ENCODE peak calls at places on chromosomes 2 and 18, in five cellular contexts. H, C, L, P and F are unnamed samples.

GRCh38 chr2:127614246-127614645 is 31.7 kb upstream of the GPR17 start:
- DNase-seq in H (no peak), C (no peak), L (no peak), P (no peak), F (no peak)

GRCh38 chr18:3985664-3986063 is 469.4 kb downstream of the DLGAP1 start:
- DNase-seq in H (no peak), C (peak; percentile 59), L (no peak), P (no peak), F (no peak)

GRCh38 chr2:29777164-29777563 is 144.2 kb downstream of the ALK start:
- DNase-seq in H (no peak), C (no peak), L (no peak), P (no peak), F (no peak)

GRCh38 chr2:48356701-48357322 is 173.1 kb upstream of the STON1 start:
- DNase-seq in H (no peak), C (peak; percentile 8), L (no peak), P (no peak), F (no peak)

GRCh38 chr18:70491734-70492348 is 203.0 kb downstream of the SOCS6 start:
- DNase-seq in H (peak; percentile 71), C (no peak), L (peak; percentile 36), P (peak; percentile 51), F (peak; percentile 56)

GRCh38 chr2:216984937-216985336 is 125.1 kb upstream of the TNP1 start:
- DNase-seq in H (no peak), C (no peak), L (no peak), P (no peak), F (no peak)

GRCh38 chr2:222915092-222915957 is 54.5 kb downstream of the ACSL3 start:
- DNase-seq in H (no peak), C (no peak), L (no peak), P (no peak), F (no peak)

GRCh38 chr2:128477026-128477820 is 158.6 kb upstream of the HS6ST1 start:
- DNase-seq in H (no peak), C (no peak), L (no peak), P (no peak), F (no peak)

GRCh38 chr18:75691483-75691882 is 264.0 kb upstream of the SMIM21 start:
- DNase-seq in H (peak; percentile 20), C (no peak), L (no peak), P (no peak), F (no peak)

GRCh38 chr18:58046087-58046793 is 2.2 kb downstream of the NEDD4L start:
- DNase-seq in H (no peak), C (no peak), L (no peak), P (no peak), F (no peak)

GRCh38 chr18:9097349-9097748 is 5.2 kb upstream of the NDUFV2 start:
- DNase-seq in H (no peak), C (no peak), L (no peak), P (no peak), F (no peak)

GRCh38 chr2:234378440-234378839 is 118.4 kb downstream of the ARL4C start:
- DNase-seq in H (no peak), C (no peak), L (no peak), P (no peak), F (no peak)

GRCh38 chr2:219362524-219363164 is 25.1 kb downstream of the DNPEP start:
- DNase-seq in H (no peak), C (peak; percentile 94), L (no peak), P (peak; percentile 60), F (no peak)

GRCh38 chr2:223585691-223586090 is 16.5 kb downstream of the SCG2 start:
- DNase-seq in H (no peak), C (no peak), L (no peak), P (no peak), F (no peak)

GRCh38 chr2:86562891-86563649 is at the start of gene CHMP3:
- DNase-seq in H (peak; percentile 92), C (peak; percentile 94), L (peak; percentile 93), P (peak; percentile 97), F (peak; percentile 90)

GRCh38 chr2:10487144-10488104 is 39.3 kb upstream of the ODC1 start:
- DNase-seq in H (no peak), C (no peak), L (no peak), P (no peak), F (no peak)

GRCh38 chr2:191598296-191598695 is 79.6 kb upstream of the NABP1 start:
- DNase-seq in H (no peak), C (no peak), L (no peak), P (no peak), F (no peak)

GRCh38 chr2:20384949-20385348 is 34.3 kb upstream of the PUM2 start:
- DNase-seq in H (no peak), C (no peak), L (no peak), P (no peak), F (no peak)

GRCh38 chr18:35580748-35581534 is 599 bp upstream of the GALNT1 start:
- DNase-seq in H (peak; percentile 62), C (peak; percentile 7), L (peak; percentile 21), P (peak; percentile 42), F (no peak)

GRCh38 chr2:203685081-203685621 is 21.3 kb upstream of the CD28 start:
- DNase-seq in H (no peak), C (peak; percentile 66), L (no peak), P (no peak), F (no peak)

GRCh38 chr18:43034683-43035500 is 80.6 kb downstream of the RIT2 start:
- DNase-seq in H (peak; percentile 23), C (no peak), L (no peak), P (no peak), F (no peak)

GRCh38 chr2:46568212-46569009 is 89.0 kb downstream of the TMEM247 start:
- DNase-seq in H (no peak), C (no peak), L (no peak), P (no peak), F (no peak)

GRCh38 chr2:85112906-85113625 is 20.1 kb upstream of the TCF7L1 start:
- DNase-seq in H (no peak), C (no peak), L (no peak), P (no peak), F (no peak)

GRCh38 chr2:165803123-165803760 is 9.2 kb upstream of the GALNT3 start:
- DNase-seq in H (no peak), C (peak; percentile 21), L (no peak), P (no peak), F (no peak)

GRCh38 chr2:159786938-159787337 is 11.1 kb downstream of the CD302 start:
- DNase-seq in H (no peak), C (no peak), L (no peak), P (no peak), F (no peak)

GRCh38 chr2:98710709-98711108 is 20.2 kb downstream of the MGAT4A start:
- DNase-seq in H (no peak), C (no peak), L (no peak), P (no peak), F (no peak)

GRCh38 chr2:201118957-201119848 is 3.2 kb downstream of the CFLAR start:
- DNase-seq in H (no peak), C (peak; percentile 8), L (no peak), P (no peak), F (no peak)

GRCh38 chr2:202169131-202169530 is 69.3 kb downstream of the SUMO1 start:
- DNase-seq in H (no peak), C (no peak), L (no peak), P (no peak), F (no peak)

GRCh38 chr2:178506101-178506500 is 25.8 kb downstream of the PLEKHA3 start:
- DNase-seq in H (no peak), C (no peak), L (no peak), P (no peak), F (no peak)

GRCh38 chr2:28055325-28055970 is 164.9 kb downstream of the BABAM2 start:
- DNase-seq in H (no peak), C (no peak), L (no peak), P (no peak), F (no peak)

GRCh38 chr2:98909381-98910211 is 26.4 kb downstream of the CRACDL start:
- DNase-seq in H (peak; percentile 77), C (peak; percentile 52), L (no peak), P (peak; percentile 88), F (no peak)

DNA sequence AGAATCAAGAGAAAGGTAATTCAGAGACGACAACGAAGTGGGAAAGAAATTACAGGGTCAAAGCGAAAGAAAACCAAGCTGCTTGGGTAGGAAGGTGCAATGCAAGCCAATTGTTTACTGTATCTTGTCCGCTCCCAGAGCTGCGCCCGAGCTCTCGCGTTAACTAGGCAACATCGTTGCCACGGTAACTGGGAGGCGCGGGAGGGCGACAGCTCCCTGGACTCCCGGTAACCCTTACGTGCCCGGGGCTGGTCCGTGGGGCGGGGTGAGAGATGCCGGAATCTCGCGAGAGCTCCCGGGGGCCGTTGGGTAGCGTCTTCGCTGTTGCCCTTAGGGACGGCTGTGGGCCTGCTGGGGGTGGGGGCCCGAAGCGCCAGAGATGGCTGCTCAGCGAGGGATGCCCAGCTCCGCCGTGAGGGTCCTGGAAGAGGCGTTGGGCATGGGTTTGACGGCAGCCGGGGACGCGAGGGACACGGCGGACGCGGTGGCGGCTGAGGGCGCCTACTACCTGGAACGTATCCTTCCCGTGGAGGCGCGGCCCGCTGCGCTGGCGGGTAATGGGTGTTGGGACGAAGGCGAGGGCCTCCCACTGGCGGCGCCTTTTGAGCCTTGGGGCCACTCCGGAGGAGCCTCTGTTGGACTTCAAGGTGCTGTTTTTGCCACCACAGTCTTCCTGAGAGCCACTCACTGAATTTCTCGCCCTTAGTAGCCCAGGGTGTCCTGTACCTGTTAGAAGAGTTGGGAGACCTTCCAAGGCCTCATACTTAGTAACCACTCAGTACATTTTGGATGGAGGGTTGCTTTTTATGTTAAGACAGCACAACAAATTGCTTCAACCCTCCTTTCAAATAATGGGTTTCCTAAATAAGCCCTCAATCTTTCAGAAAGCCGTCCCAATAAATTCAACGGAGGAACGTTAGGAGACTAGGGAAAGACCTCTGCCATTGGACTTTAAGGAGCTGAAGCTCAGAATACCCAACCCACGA is at the start of gene SPAG16:
- DNase-seq in H (peak; percentile 99), C (peak; percentile 96), L (peak; percentile 94), P (peak; percentile 95), F (peak; percentile 80)
- TF ChIP-seq CTCF in H (no peak), C (no peak), L (no peak), P (no peak), F (no peak)

GRCh38 chr2:230322561-230323384 is 4.2 kb upstream of the SP140L start:
- DNase-seq in H (no peak), C (no peak), L (no peak), P (no peak), F (no peak)
- TF ChIP-seq CTCF in H (peak; percentile 20), C (peak; percentile 28), L (no peak), P (no peak), F (no peak)

DNA sequence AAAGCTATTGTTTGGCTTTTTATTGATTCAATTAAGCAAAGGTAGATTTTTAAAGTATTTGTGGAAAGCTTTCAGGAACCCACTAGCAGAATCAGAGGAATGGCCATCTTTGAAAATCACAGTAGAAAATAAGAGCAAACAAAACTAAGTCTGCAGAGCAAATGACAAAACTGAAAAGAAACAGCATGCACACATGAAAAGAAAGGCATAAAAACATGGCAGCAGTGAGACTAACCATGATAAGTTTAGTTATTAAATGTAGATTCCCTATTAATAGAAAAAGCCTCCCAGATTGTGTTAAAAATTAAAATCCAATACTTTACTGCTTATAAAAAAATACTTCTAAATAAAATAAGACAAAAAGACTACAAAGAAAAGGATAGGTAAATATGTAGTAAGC is 9.1 kb upstream of the TLK1 start:
- DNase-seq in H (no peak), C (no peak), L (no peak), P (no peak), F (no peak)
- TF ChIP-seq CTCF in H (no peak), C (no peak), L (no peak), P (no peak), F (no peak)

DNA sequence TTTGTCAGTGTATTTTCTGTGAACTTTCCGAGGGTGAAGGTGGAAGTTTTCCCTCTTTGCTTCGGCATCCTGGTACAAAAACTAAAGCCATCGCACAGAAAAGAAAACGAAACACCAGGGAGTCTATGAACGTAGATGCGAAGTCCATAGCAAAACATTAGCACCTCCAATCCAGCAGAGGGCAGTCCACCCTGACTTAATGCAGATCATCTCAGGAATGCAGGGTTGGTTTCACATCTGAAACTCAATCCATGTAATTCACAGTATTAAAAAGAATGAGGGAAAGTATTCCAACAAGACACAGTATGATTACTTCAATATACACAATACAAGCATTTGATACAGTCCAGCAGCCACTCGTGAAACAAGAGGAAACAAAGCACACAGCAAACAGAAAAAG is 70.8 kb downstream of the RTP5 start:
- DNase-seq in H (no peak), C (no peak), L (no peak), P (no peak), F (no peak)
- TF ChIP-seq CTCF in H (peak; percentile 28), C (peak; percentile 29), L (no peak), P (no peak), F (no peak)